ENCODE peak calls at places on chromosomes 7 and 10, in seven cellular contexts. E is stimulated activated CD8-positive, alpha-beta memory T cell treated with anti-CD3 and anti-CD28 coated beads, Interleukin-12 subunit alpha, Interleukin-12 subunit beta, amount 100 ng/mL, for 1 hour; I is anterior cingulate cortex; X is memory B cell; P is left kidney; U is stimulated activated CD4-positive, alpha-beta T cell treated with anti-CD3 and anti-CD28 coated beads, Interleukin-2, amount 100 ng/mL, for 48 hours; R is EH. A is an unnamed sample.

GRCh38 chr7:69892790-69893189 is 294.5 kb downstream of the AUTS2 start:
- DNase-seq in E (no peak), I (no peak), X (no peak), P (no peak), U (no peak), R (no peak), A (no peak)

GRCh38 chr10:31619410-31620095 is 300.5 kb downstream of the ZEB1 start:
- DNase-seq in E (no peak), I (no peak), X (no peak), P (no peak), U (no peak), R (no peak), A (no peak)

GRCh38 chr7:47536705-47537611 is 45.0 kb downstream of the TNS3 start:
- DNase-seq in E (no peak), I (no peak), X (no peak), P (peak), U (no peak), R (peak), A (peak)

GRCh38 chr10:123860209-123860608 is 31.4 kb downstream of the CPXM2 start:
- DNase-seq in E (no peak), I (no peak), X (no peak), P (no peak), U (no peak), R (no peak), A (no peak)

GRCh38 chr10:103501186-103501585 is 7.7 kb downstream of the NEURL1 start:
- DNase-seq in E (no peak), I (no peak), X (no peak), P (no peak), U (no peak), R (no peak), A (peak)

GRCh38 chr7:159031750-159032149 is 112.9 kb downstream of the VIPR2 start:
- DNase-seq in E (no peak), I (no peak), X (no peak), P (no peak), U (no peak), R (no peak), A (no peak)

GRCh38 chr7:33357846-33358245 is 228.5 kb downstream of the BBS9 start:
- DNase-seq in E (no peak), I (no peak), X (no peak), P (no peak), U (no peak), R (no peak), A (no peak)

GRCh38 chr10:114437456-114438292 is 33.4 kb upstream of the AFAP1L2 start:
- DNase-seq in E (no peak), I (no peak), X (no peak), P (peak), U (no peak), R (peak), A (peak)

GRCh38 chr7:91242097-91242846 is 22.0 kb upstream of the FZD1 start:
- DNase-seq in E (no peak), I (no peak), X (no peak), P (peak), U (no peak), R (peak), A (no peak)

GRCh38 chr10:77756319-77757232 is 119.0 kb upstream of the KCNMA1 start:
- DNase-seq in E (no peak), I (no peak), X (no peak), P (peak), U (no peak), R (peak), A (peak)

GRCh38 chr10:83104616-83105015 is 1034.7 kb upstream of the GHITM start:
- DNase-seq in E (no peak), I (no peak), X (no peak), P (no peak), U (no peak), R (no peak), A (no peak)

GRCh38 chr10:15791816-15792524 is 68.3 kb downstream of the MINDY3 start:
- DNase-seq in E (no peak), I (no peak), X (no peak), P (peak), U (no peak), R (peak), A (no peak)

GRCh38 chr10:76178561-76179292 is 747.3 kb downstream of the LRMDA start:
- DNase-seq in E (no peak), I (no peak), X (no peak), P (no peak), U (no peak), R (no peak), A (no peak)

GRCh38 chr10:110353244-110354119 is 48.8 kb upstream of the SMNDC1 start:
- DNase-seq in E (no peak), I (no peak), X (no peak), P (peak), U (no peak), R (peak), A (peak)

A was measured in endodermal cell.